ENCODE peak calls at places on chromosomes 3 and 15, in seven cellular contexts. J is hepatocyte, R is WTC11, X is kidney epithelial cell, F is ascending aorta, Q is HFFc6, W is uterus. K is an unnamed sample.

GRCh38 chr3:152471814-152472605 is 203.3 kb downstream of the MBNL1 start:
- DNase-seq in W (peak), F (peak), Q (peak), X (no peak), R (peak), J (peak), K (no peak)

GRCh38 chr3:45992133-45992729 is 3.4 kb downstream of the FYCO1 start:
- DNase-seq in R (peak), J (no peak), W (no peak), Q (no peak), F (peak), X (no peak), K (no peak)

GRCh38 chr15:73932381-73933191 is 6.3 kb downstream of the LOXL1 start:
- DNase-seq in Q (no peak), R (no peak), X (no peak), J (peak), F (no peak), W (no peak), K (no peak)

GRCh38 chr3:105823149-105823866 is 45.5 kb downstream of the CBLB start:
- DNase-seq in W (no peak), R (no peak), X (peak), J (peak), Q (peak), F (no peak), K (peak)

GRCh38 chr3:106792716-106793115 is 584.5 kb upstream of the CCDC54 start:
- DNase-seq in J (no peak), F (no peak), X (no peak), Q (peak), W (no peak), R (no peak), K (no peak)

GRCh38 chr15:65777053-65777452 is 15.0 kb downstream of the DENND4A start:
- DNase-seq in W (no peak), Q (no peak), J (no peak), X (no peak), F (no peak), R (no peak), K (no peak)

GRCh38 chr15:80885180-80885579 is 104.4 kb downstream of the MESD start:
- DNase-seq in W (no peak), R (no peak), F (no peak), Q (no peak), J (no peak), X (no peak), K (no peak)

GRCh38 chr15:69299451-69300128 is 878 bp downstream of the PAQR5 start:
- DNase-seq in W (no peak), F (no peak), J (no peak), R (no peak), Q (no peak), X (no peak), K (no peak)

GRCh38 chr3:141949394-141949793 is 73.0 kb downstream of the ATP1B3 start:
- DNase-seq in X (no peak), W (no peak), J (no peak), Q (no peak), R (no peak), F (no peak), K (no peak)

GRCh38 chr3:45088959-45089358 is 57.2 kb downstream of the CDCP1 start:
- DNase-seq in Q (no peak), F (no peak), X (no peak), J (no peak), R (no peak), W (no peak), K (no peak)

GRCh38 chr3:5073374-5074085 is 48.6 kb upstream of the ARL8B start:
- DNase-seq in F (no peak), J (no peak), X (no peak), Q (no peak), W (no peak), R (no peak), K (no peak)

GRCh38 chr3:126490619-126491018 is 14.9 kb upstream of the ZXDC start:
- DNase-seq in F (no peak), X (no peak), W (no peak), J (peak), Q (no peak), R (peak), K (no peak)

DNA sequence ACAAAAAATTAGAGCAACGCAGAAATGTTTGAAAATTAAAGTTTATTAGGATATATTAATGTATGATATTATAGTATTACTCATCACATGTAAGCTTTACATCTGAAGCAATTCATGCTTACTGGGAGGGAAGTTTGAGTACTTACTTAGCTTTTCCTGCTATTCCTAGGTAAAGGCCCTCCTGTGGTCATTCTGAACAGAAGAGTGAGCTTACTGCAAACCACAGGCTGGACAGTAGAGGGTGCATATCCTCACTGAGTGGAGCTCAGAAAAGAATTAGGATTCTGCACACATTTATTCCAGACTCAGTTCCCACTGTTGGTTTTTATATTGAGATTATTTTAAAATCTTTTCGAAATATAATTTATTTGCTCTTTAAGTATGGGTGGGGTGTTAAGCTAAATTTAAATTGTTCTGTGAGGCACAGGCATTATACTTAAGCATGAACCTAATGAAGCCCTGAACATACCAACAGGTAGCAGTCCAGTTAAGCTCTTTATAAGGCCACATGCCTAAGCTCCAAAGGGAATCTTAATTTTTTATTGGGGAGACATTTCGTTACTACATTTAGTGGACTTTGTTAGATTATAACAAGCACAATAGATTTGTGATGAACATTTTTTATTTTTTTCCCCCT is 10.2 kb downstream of the MRPS22 start:
- DNase-seq in R (no peak), W (no peak), F (no peak), Q (peak), X (peak), J (peak), K (peak)
- TF ChIP-seq CTCF in R (no peak), W (no peak), F (no peak), Q (peak), X (peak), J (peak), K (peak)

DNA sequence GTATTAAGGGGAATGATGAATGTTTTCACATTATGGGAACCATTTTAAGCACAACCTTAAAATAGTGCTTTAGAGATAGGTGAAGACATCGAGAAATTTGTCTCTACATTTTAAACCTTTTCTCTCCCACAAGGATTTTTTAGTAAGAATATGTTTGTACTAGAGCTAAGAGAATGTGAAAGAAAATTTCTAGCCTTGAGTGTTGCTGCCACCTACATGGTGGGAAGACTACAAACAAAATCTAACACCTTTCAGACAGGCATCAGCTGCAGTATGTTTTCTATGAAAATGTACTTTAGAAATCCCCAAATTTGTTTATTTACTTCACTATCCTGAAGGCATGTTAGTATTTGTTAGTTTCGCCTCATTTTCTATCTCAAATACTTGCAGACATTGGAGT is 247.4 kb downstream of the WDR72 start:
- DNase-seq in Q (no peak), J (no peak), R (no peak), W (no peak), F (no peak), X (no peak), K (no peak)
- TF ChIP-seq CTCF in Q (no peak), J (peak), R (no peak), W (no peak), F (no peak), X (no peak), K (no peak)

GRCh38 chr3:109806929-109807328 is 469.6 kb upstream of the DPPA4 start:
- DNase-seq in X (no peak), F (no peak), Q (peak), J (no peak), W (no peak), R (no peak), K (no peak)

GRCh38 chr3:109804697-109805096 is 467.4 kb upstream of the DPPA4 start:
- DNase-seq in J (no peak), W (no peak), Q (no peak), R (no peak), F (no peak), X (no peak), K (no peak)

DNA sequence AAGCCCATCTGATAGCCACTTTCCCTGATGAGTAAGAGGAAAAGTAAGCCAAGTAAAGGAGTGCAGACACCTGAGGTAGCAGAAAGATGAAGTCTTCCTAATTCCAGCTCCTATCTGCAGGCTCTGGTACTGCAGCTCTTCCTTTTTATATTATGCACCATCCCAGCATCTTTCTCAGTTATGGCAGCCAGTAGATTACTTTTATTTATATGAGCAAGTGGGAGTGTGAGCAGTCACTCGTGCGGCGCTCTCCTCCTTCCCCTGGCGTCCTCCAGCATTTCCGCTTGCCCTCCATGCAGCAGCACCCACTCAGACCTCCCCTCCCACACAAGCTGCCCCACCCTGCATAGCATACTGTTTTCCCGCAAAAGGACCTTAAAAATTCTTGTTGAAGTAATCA is 465.9 kb upstream of the DPPA4 start:
- DNase-seq in Q (no peak), X (no peak), F (no peak), J (no peak), W (no peak), R (no peak), K (no peak)
- TF ChIP-seq CTCF in Q (peak), X (peak), F (no peak), J (peak), W (no peak), R (peak), K (peak)

GRCh38 chr3:99645277-99646106 is 7.1 kb downstream of the COL8A1 start:
- DNase-seq in R (peak), W (no peak), Q (peak), J (no peak), F (no peak), X (no peak), K (no peak)
- TF ChIP-seq CTCF in R (peak), W (peak), Q (peak), J (peak), F (peak), X (peak), K (peak)

DNA sequence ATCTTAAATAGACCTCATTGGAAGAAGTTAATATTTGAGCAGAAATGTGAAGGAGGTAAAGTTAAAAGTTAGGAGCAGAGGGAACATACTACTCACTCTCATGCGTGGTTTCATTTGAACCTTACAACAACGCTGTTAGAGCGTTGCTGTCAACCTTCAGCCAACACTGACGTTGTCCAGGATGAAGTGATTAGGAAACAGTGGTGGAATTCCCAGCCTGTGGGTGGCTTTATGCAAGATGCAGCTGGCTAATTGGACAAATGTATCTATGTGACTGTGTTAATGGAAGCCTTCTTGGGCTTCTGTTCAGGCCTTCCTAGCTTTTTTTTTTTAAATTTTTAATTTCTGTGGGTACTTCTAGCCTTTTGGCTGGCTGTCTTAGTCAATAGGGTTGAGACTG is 40.5 kb downstream of the PTPRG start:
- DNase-seq in J (peak), Q (no peak), F (no peak), X (no peak), W (peak), R (no peak), K (no peak)
- TF ChIP-seq CTCF in J (no peak), Q (no peak), F (no peak), X (no peak), W (no peak), R (no peak), K (no peak)

DNA sequence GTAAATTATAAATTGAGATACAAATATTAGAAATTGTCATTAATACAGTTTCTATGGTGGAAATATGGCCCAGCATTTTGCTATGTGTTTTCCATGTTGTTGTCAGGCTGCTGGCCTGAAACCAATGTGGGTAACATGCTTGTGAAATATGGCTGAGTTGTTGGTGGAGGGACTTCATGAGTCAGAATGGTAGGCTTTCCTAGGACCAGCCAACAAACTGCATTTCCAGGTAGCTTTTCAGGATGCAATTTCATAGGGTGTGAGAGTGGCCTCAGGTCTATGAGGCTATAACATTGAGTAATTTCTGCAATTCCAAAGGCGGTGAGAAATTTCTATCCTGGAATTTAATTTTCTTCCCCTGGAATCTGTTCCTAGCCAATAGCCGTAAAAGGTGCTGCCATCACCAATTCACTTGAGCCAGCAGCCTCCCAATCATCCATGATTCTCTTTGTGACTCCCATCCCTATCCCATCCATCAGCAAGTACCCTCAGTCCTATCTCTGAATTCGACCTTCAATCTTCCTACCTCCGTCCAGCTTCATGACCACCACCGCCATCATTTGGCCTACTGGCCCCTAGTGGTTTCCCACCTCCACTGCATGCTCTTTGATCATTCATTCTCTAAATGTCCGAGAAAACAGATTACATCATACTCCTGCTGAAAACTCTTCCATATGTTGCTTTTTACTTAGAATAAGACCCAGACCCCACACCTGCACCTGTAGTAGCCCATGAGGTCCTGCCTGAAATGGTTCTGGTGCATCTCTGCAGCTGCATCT is 276.6 kb upstream of the CFAP20DC start:
- DNase-seq in R (peak), Q (no peak), W (no peak), X (no peak), F (no peak), J (no peak), K (no peak)
- TF ChIP-seq CTCF in R (peak), Q (peak), W (no peak), X (peak), F (no peak), J (no peak), K (peak)

GRCh38 chr3:177378168-177378567 is 180.9 kb upstream of the TBL1XR1 start:
- DNase-seq in F (no peak), X (no peak), R (no peak), W (no peak), Q (no peak), J (no peak), K (no peak)

GRCh38 chr3:177377166-177377565 is 179.9 kb upstream of the TBL1XR1 start:
- DNase-seq in X (no peak), J (peak), W (no peak), R (no peak), F (no peak), Q (no peak), K (no peak)

GRCh38 chr3:177381070-177381469 is 183.8 kb upstream of the TBL1XR1 start:
- DNase-seq in X (no peak), R (no peak), W (no peak), F (no peak), J (no peak), Q (no peak), K (no peak)

GRCh38 chr3:177382944-177383343 is 185.7 kb upstream of the TBL1XR1 start:
- DNase-seq in F (no peak), Q (no peak), R (no peak), W (no peak), J (no peak), X (no peak), K (no peak)

GRCh38 chr3:177379045-177379444 is 181.8 kb upstream of the TBL1XR1 start:
- DNase-seq in F (no peak), R (no peak), X (no peak), J (no peak), Q (no peak), W (no peak), K (no peak)
- TF ChIP-seq CTCF in F (no peak), R (no peak), X (no peak), J (no peak), Q (no peak), W (peak), K (no peak)

GRCh38 chr15:58524247-58524646 is 92.5 kb downstream of the LIPC start:
- DNase-seq in W (no peak), R (no peak), F (no peak), Q (no peak), X (no peak), J (no peak), K (no peak)

GRCh38 chr15:58521293-58521991 is 89.7 kb downstream of the LIPC start:
- DNase-seq in J (peak), Q (peak), X (peak), R (peak), F (peak), W (no peak), K (peak)

GRCh38 chr15:58523634-58524033 is 91.8 kb downstream of the LIPC start:
- DNase-seq in Q (no peak), W (no peak), F (no peak), J (no peak), R (no peak), X (no peak), K (no peak)

GRCh38 chr15:58522391-58522790 is 90.6 kb downstream of the LIPC start:
- DNase-seq in X (no peak), J (no peak), Q (no peak), R (no peak), F (peak), W (no peak), K (no peak)

DNA sequence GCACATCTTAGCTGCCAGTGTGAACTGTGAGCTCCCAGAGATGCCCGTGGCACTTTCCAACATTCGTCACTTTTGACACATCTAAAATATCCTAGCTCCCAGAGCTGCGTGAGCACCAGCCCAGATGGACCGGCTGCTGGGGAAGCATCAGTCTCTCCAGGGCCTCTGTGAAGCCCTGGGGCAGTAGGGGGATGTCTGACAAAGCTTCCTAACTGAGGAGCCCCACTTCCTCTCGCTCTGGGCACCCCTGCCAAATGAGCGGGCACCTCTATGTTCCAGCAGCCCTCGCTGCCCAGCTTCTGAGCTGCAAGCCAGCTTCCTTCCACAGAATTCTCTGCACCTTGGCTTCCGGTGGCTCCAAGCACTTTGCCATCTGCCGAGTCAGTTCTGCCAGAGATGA is 91.1 kb downstream of the LIPC start:
- DNase-seq in J (no peak), W (no peak), R (no peak), X (no peak), Q (no peak), F (no peak), K (no peak)
- TF ChIP-seq CTCF in J (no peak), W (no peak), R (no peak), X (no peak), Q (no peak), F (no peak), K (no peak)